ENCODE peak calls at places on chromosome 2, in six cellular contexts. N, K, G, E, M and J are unnamed samples.

GRCh38 chr2:66111706-66112105 is 323.2 kb upstream of the MEIS1 start:
- DNase-seq in G (no peak), M (no peak), N (no peak), K (no peak), E (no peak), J (no peak)

GRCh38 chr2:191839918-191840804 is 6.7 kb downstream of the CAVIN2 start:
- DNase-seq in K (no peak), M (no peak), E (no peak), G (no peak), N (no peak), J (peak)

GRCh38 chr2:54671010-54671409 is 52.5 kb upstream of the EML6 start:
- DNase-seq in G (no peak), N (no peak), M (no peak), E (no peak), K (no peak), J (no peak)

GRCh38 chr2:133434962-133435668 is 133.1 kb downstream of the NCKAP5 start:
- DNase-seq in M (no peak), N (peak), E (no peak), G (no peak), K (no peak), J (peak)

GRCh38 chr2:160054984-160055725 is 7.3 kb downstream of the PLA2R1 start:
- DNase-seq in N (peak), M (peak), K (no peak), E (no peak), G (no peak), J (no peak)

GRCh38 chr2:120885311-120885710 is 149.6 kb downstream of the GLI2 start:
- DNase-seq in E (no peak), M (no peak), K (no peak), G (no peak), N (no peak), J (no peak)

GRCh38 chr2:219919506-219919905 is 292.1 kb downstream of the SLC4A3 start:
- DNase-seq in K (no peak), N (no peak), E (peak), M (no peak), G (no peak), J (no peak)

GRCh38 chr2:148209598-148209997 is 188.7 kb downstream of the MBD5 start:
- DNase-seq in N (peak), M (no peak), G (no peak), E (no peak), K (no peak), J (no peak)

GRCh38 chr2:39676342-39676741 is 10.6 kb downstream of the TMEM178A start:
- DNase-seq in N (no peak), K (no peak), E (no peak), G (no peak), M (no peak), J (no peak)

GRCh38 chr2:124178719-124179118 is 153.6 kb downstream of the CNTNAP5 start:
- DNase-seq in M (no peak), E (no peak), K (no peak), G (no peak), N (no peak), J (no peak)

GRCh38 chr2:73893764-73894474 is 1.1 kb downstream of the ACTG2 start:
- DNase-seq in M (no peak), N (no peak), E (no peak), K (peak), G (no peak), J (no peak)

GRCh38 chr2:63851912-63852311 is 10.2 kb downstream of the UGP2 start:
- DNase-seq in N (no peak), E (no peak), G (no peak), K (no peak), M (no peak), J (no peak)

GRCh38 chr2:25268136-25268535 is 73.6 kb downstream of the DNMT3A start:
- DNase-seq in E (no peak), G (no peak), K (no peak), M (no peak), N (no peak), J (peak)

GRCh38 chr2:190466819-190467444 is 58.8 kb downstream of the MFSD6 start:
- DNase-seq in K (no peak), M (no peak), E (no peak), G (no peak), N (no peak), J (no peak)

GRCh38 chr2:9001229-9001628 is 2.3 kb downstream of the MBOAT2 start:
- DNase-seq in K (no peak), M (no peak), G (no peak), E (no peak), N (no peak), J (peak)